ENCODE peak calls at places on chromosomes 4 and X, in eight cellular contexts. A, Q, Z, Y, C, T, O and I are unnamed samples.

GRCh38 chrX:144722307-144722706 is 525.0 kb upstream of the SPANXN1 start:
- DNase-seq in A (no peak), Q (no peak), Z (no peak), Y (no peak), C (no peak), T (no peak), O (no peak), I (no peak)

GRCh38 chrX:107146670-107147069 is 28.0 kb upstream of the RBM41 start:
- DNase-seq in A (no peak), Q (no peak), Z (no peak), Y (no peak), C (no peak), T (no peak), O (no peak), I (no peak)

GRCh38 chrX:30060718-30061117 is 154.6 kb upstream of the MAGEB2 start:
- DNase-seq in A (no peak), Q (peak; percentile 4), Z (peak; percentile 13), Y (no peak), C (no peak), T (no peak), O (no peak), I (no peak)

GRCh38 chrX:103376118-103376978 is at the start of gene BEX3:
- DNase-seq in A (peak; percentile 30), Q (peak; percentile 41), Z (peak; percentile 58), Y (peak; percentile 28), C (peak; percentile 56), T (no peak), O (no peak), I (peak; percentile 55)

GRCh38 chr4:156976147-156976546 is 4.5 kb upstream of the PDGFC start:
- DNase-seq in A (peak; percentile 51), Q (peak; percentile 39), Z (no peak), Y (no peak), C (no peak), T (no peak), O (no peak), I (no peak)

GRCh38 chr4:82044141-82044993 is 329.4 kb downstream of the HNRNPD start:
- DNase-seq in A (peak; percentile 3), Q (peak; percentile 4), Z (peak; percentile 78), Y (peak; percentile 18), C (peak; percentile 78), T (peak; percentile 55), O (no peak), I (peak; percentile 16)

GRCh38 chr4:6332042-6332668 is 62.5 kb downstream of the WFS1 start:
- DNase-seq in A (peak; percentile 50), Q (peak; percentile 63), Z (peak; percentile 72), Y (no peak), C (no peak), T (no peak), O (no peak), I (no peak)

GRCh38 chr4:158938462-158939044 is 164.3 kb upstream of the RAPGEF2 start:
- DNase-seq in A (no peak), Q (no peak), Z (no peak), Y (no peak), C (no peak), T (peak; percentile 41), O (no peak), I (no peak)

GRCh38 chrX:139429913-139430312 is 100.6 kb upstream of the F9 start:
- DNase-seq in A (no peak), Q (no peak), Z (no peak), Y (no peak), C (no peak), T (no peak), O (no peak), I (no peak)

GRCh38 chrX:120795301-120795700 is 80.4 kb downstream of the CT47B1 start:
- DNase-seq in A (no peak), Q (no peak), Z (no peak), Y (no peak), C (no peak), T (no peak), O (no peak), I (no peak)

GRCh38 chrX:39821011-39821708 is 276.6 kb downstream of the BCOR start:
- DNase-seq in A (peak; percentile 19), Q (peak; percentile 42), Z (peak; percentile 60), Y (no peak), C (no peak), T (no peak), O (no peak), I (no peak)

GRCh38 chrX:133911816-133912495 is 73.4 kb downstream of the GPC3 start:
- DNase-seq in A (no peak), Q (no peak), Z (no peak), Y (no peak), C (no peak), T (no peak), O (no peak), I (no peak)

GRCh38 chr4:25030283-25031076 is at the start of gene LGI2:
- DNase-seq in A (peak; percentile 45), Q (peak; percentile 16), Z (peak; percentile 81), Y (peak; percentile 44), C (peak; percentile 36), T (no peak), O (no peak), I (no peak)

GRCh38 chrX:136199365-136199764 is 51.8 kb downstream of the MAP7D3 start:
- DNase-seq in A (no peak), Q (no peak), Z (no peak), Y (no peak), C (no peak), T (no peak), O (no peak), I (no peak)

GRCh38 chr4:175427751-175428150 is 384.3 kb downstream of the GPM6A start:
- DNase-seq in A (no peak), Q (no peak), Z (no peak), Y (no peak), C (no peak), T (no peak), O (no peak), I (no peak)

GRCh38 chr4:118923891-118924290 is 35.2 kb downstream of the SYNPO2 start:
- DNase-seq in A (no peak), Q (no peak), Z (no peak), Y (no peak), C (no peak), T (no peak), O (no peak), I (no peak)

GRCh38 chrX:129771266-129771995 is 8.3 kb upstream of the SASH3 start:
- DNase-seq in A (no peak), Q (no peak), Z (no peak), Y (no peak), C (no peak), T (no peak), O (no peak), I (no peak)

GRCh38 chr4:139814285-139815015 is 148.8 kb downstream of the MGST2 start:
- DNase-seq in A (no peak), Q (no peak), Z (no peak), Y (peak; percentile 23), C (no peak), T (peak; percentile 83), O (no peak), I (no peak)

GRCh38 chr4:166153539-166153938 is 280.5 kb downstream of the TLL1 start:
- DNase-seq in A (no peak), Q (peak; percentile 6), Z (no peak), Y (no peak), C (no peak), T (no peak), O (no peak), I (no peak)

GRCh38 chrX:22135994-22136684 is 104.0 kb downstream of the PHEX start:
- DNase-seq in A (peak; percentile 54), Q (peak; percentile 26), Z (peak; percentile 38), Y (peak; percentile 5), C (no peak), T (peak; percentile 51), O (no peak), I (peak; percentile 58)

GRCh38 chrX:43882294-43882681 is at the start of gene MAOB:
- DNase-seq in A (no peak), Q (no peak), Z (peak; percentile 61), Y (peak; percentile 42), C (peak; percentile 62), T (no peak), O (no peak), I (no peak)

GRCh38 chr4:37002625-37003024 is 241.9 kb upstream of the NWD2 start:
- DNase-seq in A (no peak), Q (no peak), Z (no peak), Y (no peak), C (no peak), T (no peak), O (no peak), I (no peak)

GRCh38 chr4:138898282-138898681 is 117.3 kb upstream of the NOCT start:
- DNase-seq in A (no peak), Q (no peak), Z (no peak), Y (no peak), C (no peak), T (peak; percentile 83), O (no peak), I (no peak)

GRCh38 chr4:158253350-158253980 is 43.2 kb downstream of the TMEM144 start:
- DNase-seq in A (peak; percentile 40), Q (peak; percentile 37), Z (peak; percentile 50), Y (peak; percentile 70), C (no peak), T (peak; percentile 6), O (peak; percentile 26), I (peak; percentile 1)

GRCh38 chrX:24184018-24184417 is 34.5 kb downstream of the ZFX start:
- DNase-seq in A (no peak), Q (no peak), Z (no peak), Y (no peak), C (no peak), T (no peak), O (no peak), I (no peak)